ENCODE peak calls at places on chromosomes 16 and 17, in four cellular contexts. T, Z, S and R are unnamed samples.

GRCh38 chr17:45429338-45430005 is 3.2 kb downstream of the ARHGAP27 start:
- DNase-seq in T (no peak), Z (no peak), S (no peak), R (no peak)

GRCh38 chr17:60959011-60959410 is 281.4 kb downstream of the BCAS3 start:
- DNase-seq in T (no peak), Z (no peak), S (no peak), R (no peak)

GRCh38 chr17:19374136-19374535 is 4.2 kb upstream of the MAPK7 start:
- DNase-seq in T (no peak), Z (no peak), S (no peak), R (no peak)

GRCh38 chr17:78276098-78276497 is 44.7 kb downstream of the TMEM235 start:
- DNase-seq in T (no peak), Z (no peak), S (no peak), R (no peak)

GRCh38 chr17:39618252-39618913 is 8.4 kb upstream of the PPP1R1B start:
- DNase-seq in T (no peak), Z (no peak), S (no peak), R (peak)

GRCh38 chr16:19683453-19684236 is 34.4 kb downstream of the KNOP1 start:
- DNase-seq in T (no peak), Z (no peak), S (no peak), R (no peak)

GRCh38 chr16:85716016-85716679 is 27.4 kb upstream of the GINS2 start:
- DNase-seq in T (no peak), Z (no peak), S (no peak), R (no peak)

GRCh38 chr17:49193513-49194296 is 16.7 kb downstream of the GNGT2 start:
- DNase-seq in T (no peak), Z (no peak), S (no peak), R (peak)

GRCh38 chr16:81261049-81261648 is 22.7 kb downstream of the BCO1 start:
- DNase-seq in T (no peak), Z (peak), S (peak), R (no peak)

GRCh38 chr16:1468456-1468855 is 6.4 kb downstream of the CLCN7 start:
- DNase-seq in T (no peak), Z (no peak), S (no peak), R (no peak)

GRCh38 chr17:27295945-27296344 is 2.0 kb downstream of the WSB1 start:
- DNase-seq in T (no peak), Z (no peak), S (no peak), R (no peak)

GRCh38 chr17:17729620-17730249 is 48.5 kb downstream of the RAI1 start:
- DNase-seq in T (no peak), Z (peak), S (peak), R (peak)

GRCh38 chr16:76943936-76944335 is 247.1 kb upstream of the MON1B start:
- DNase-seq in T (no peak), Z (no peak), S (no peak), R (no peak)

GRCh38 chr16:60110531-60110930 is 1376.4 kb upstream of the GOT2 start:
- DNase-seq in T (no peak), Z (no peak), S (no peak), R (no peak)

GRCh38 chr17:66190738-66191606 is 961 bp downstream of the CEP112 start:
- DNase-seq in T (no peak), Z (peak), S (no peak), R (peak)

GRCh38 chr16:28538733-28539596 is at the start of gene NUPR1:
- DNase-seq in T (peak), Z (peak), S (no peak), R (no peak)

GRCh38 chr16:57727610-57728009 is 8.0 kb upstream of the KATNB1 start:
- DNase-seq in T (no peak), Z (no peak), S (no peak), R (no peak)

GRCh38 chr17:75034236-75034908 is 12.4 kb downstream of the ATP5PD start:
- DNase-seq in T (peak), Z (peak), S (peak), R (peak)

GRCh38 chr16:77782694-77783093 is 5.7 kb upstream of the VAT1L start:
- DNase-seq in T (no peak), Z (peak), S (no peak), R (peak)

GRCh38 chr16:54216268-54217187 is 70.1 kb downstream of the IRX3 start:
- DNase-seq in T (no peak), Z (no peak), S (no peak), R (no peak)

GRCh38 chr16:89598199-89598598 is 15.2 kb upstream of the DPEP1 start:
- DNase-seq in T (no peak), Z (no peak), S (no peak), R (no peak)

GRCh38 chr17:44589316-44590071 is 32.2 kb downstream of the FZD2 start:
- DNase-seq in T (no peak), Z (no peak), S (no peak), R (no peak)

GRCh38 chr16:51473091-51473490 is 322.0 kb upstream of the SALL1 start:
- DNase-seq in T (no peak), Z (no peak), S (no peak), R (no peak)

GRCh38 chr17:17750881-17751280 is 69.6 kb downstream of the RAI1 start:
- DNase-seq in T (no peak), Z (no peak), S (peak), R (no peak)

GRCh38 chr17:21275579-21276339 is 8.8 kb upstream of the MAP2K3 start:
- DNase-seq in T (peak), Z (peak), S (peak), R (peak)

GRCh38 chr16:27067138-27067537 is 411 bp downstream of the C16orf82 start:
- DNase-seq in T (no peak), Z (no peak), S (no peak), R (no peak)

GRCh38 chr17:80198144-80198661 is 21.9 kb downstream of the SGSH start:
- DNase-seq in T (no peak), Z (peak), S (no peak), R (no peak)

GRCh38 chr17:40663252-40663651 is 1.7 kb downstream of the KRT222 start:
- DNase-seq in T (no peak), Z (no peak), S (no peak), R (no peak)

GRCh38 chr17:40616592-40616991 is 31.0 kb downstream of the SMARCE1 start:
- DNase-seq in T (no peak), Z (no peak), S (no peak), R (no peak)

GRCh38 chr17:57068222-57068658 is 16.8 kb upstream of the AKAP1 start:
- DNase-seq in T (no peak), Z (no peak), S (no peak), R (peak)

GRCh38 chr17:27247071-27247957 is 46.6 kb upstream of the WSB1 start:
- DNase-seq in T (no peak), Z (peak), S (no peak), R (peak)

GRCh38 chr17:42536372-42537155 is 523 bp downstream of the NAGLU start:
- DNase-seq in T (peak), Z (peak), S (peak), R (peak)

GRCh38 chr16:29315916-29316517 is 90.5 kb downstream of the NPIPB11 start:
- DNase-seq in T (no peak), Z (no peak), S (no peak), R (no peak)

GRCh38 chr16:620700-621525 is 9.9 kb upstream of the WFIKKN1 start:
- DNase-seq in T (no peak), Z (no peak), S (no peak), R (no peak)

GRCh38 chr17:80481284-80482057 is 5.1 kb upstream of the NPTX1 start:
- DNase-seq in T (no peak), Z (no peak), S (no peak), R (no peak)

GRCh38 chr17:4483012-4483840 is 15.5 kb upstream of the SPNS2 start:
- DNase-seq in T (no peak), Z (no peak), S (no peak), R (peak)